ENCODE peak calls at places on chromosome 7, in six cellular contexts. One of them, this sample, is unnamed.
A peak's percentile ranks its signal among the peaks of the same experiment; 100 is the strongest.

GRCh38 chr7:80623465-80624252 is 14.8 kb upstream of the CD36 start:
- DNase-seq in SK-N-SH: no peak
- DNase-seq in GM12878: no peak
- DNase-seq in HCT116: no peak
- DNase-seq in HepG2: peak; percentile 72
- DNase-seq in H1: no peak
- DNase-seq in this sample: no peak

GRCh38 chr7:23418046-23418445 is 52.2 kb downstream of the IGF2BP3 start:
- DNase-seq in SK-N-SH: no peak
- DNase-seq in GM12878: no peak
- DNase-seq in HCT116: no peak
- DNase-seq in HepG2: no peak
- DNase-seq in H1: no peak
- DNase-seq in this sample: no peak

GRCh38 chr7:78953726-78954363 is 499.6 kb downstream of the MAGI2 start:
- DNase-seq in SK-N-SH: no peak
- DNase-seq in GM12878: no peak
- DNase-seq in HCT116: no peak
- DNase-seq in HepG2: no peak
- DNase-seq in H1: no peak
- DNase-seq in this sample: no peak

GRCh38 chr7:12423355-12423994 is 19.8 kb upstream of the VWDE start:
- DNase-seq in SK-N-SH: no peak
- DNase-seq in GM12878: no peak
- DNase-seq in HCT116: no peak
- DNase-seq in HepG2: no peak
- DNase-seq in H1: no peak
- DNase-seq in this sample: no peak

GRCh38 chr7:101933028-101933427 is 115.6 kb downstream of the CUX1 start:
- DNase-seq in SK-N-SH: no peak
- DNase-seq in GM12878: no peak
- DNase-seq in HCT116: no peak
- DNase-seq in HepG2: no peak
- DNase-seq in H1: no peak
- DNase-seq in this sample: no peak

GRCh38 chr7:123537026-123537642 is 2.7 kb upstream of the IQUB start:
- DNase-seq in SK-N-SH: no peak
- DNase-seq in GM12878: no peak
- DNase-seq in HCT116: no peak
- DNase-seq in HepG2: peak; percentile 13
- DNase-seq in H1: no peak
- DNase-seq in this sample: peak; percentile 33

GRCh38 chr7:43943702-43944187 is 17.5 kb downstream of the UBE2D4 start:
- DNase-seq in SK-N-SH: no peak
- DNase-seq in GM12878: no peak
- DNase-seq in HCT116: no peak
- DNase-seq in HepG2: no peak
- DNase-seq in H1: no peak
- DNase-seq in this sample: no peak

GRCh38 chr7:139842414-139843210 is 13.5 kb downstream of the TBXAS1 start:
- DNase-seq in SK-N-SH: no peak
- DNase-seq in GM12878: no peak
- DNase-seq in HCT116: no peak
- DNase-seq in HepG2: no peak
- DNase-seq in H1: no peak
- DNase-seq in this sample: no peak

GRCh38 chr7:3722396-3722846 is 421.4 kb downstream of the SDK1 start:
- DNase-seq in SK-N-SH: peak; percentile 50
- DNase-seq in GM12878: no peak
- DNase-seq in HCT116: peak; percentile 27
- DNase-seq in HepG2: peak; percentile 17
- DNase-seq in H1: peak; percentile 78
- DNase-seq in this sample: no peak

GRCh38 chr7:156028521-156028920 is 216.3 kb upstream of the SHH start:
- DNase-seq in SK-N-SH: no peak
- DNase-seq in GM12878: no peak
- DNase-seq in HCT116: no peak
- DNase-seq in HepG2: no peak
- DNase-seq in H1: no peak
- DNase-seq in this sample: no peak

GRCh38 chr7:82291931-82292330 is 151.6 kb downstream of the CACNA2D1 start:
- DNase-seq in SK-N-SH: no peak
- DNase-seq in GM12878: no peak
- DNase-seq in HCT116: peak; percentile 13
- DNase-seq in HepG2: no peak
- DNase-seq in H1: no peak
- DNase-seq in this sample: no peak

GRCh38 chr7:46525876-46526275 is 604.8 kb upstream of the IGFBP3 start:
- DNase-seq in SK-N-SH: no peak
- DNase-seq in GM12878: no peak
- DNase-seq in HCT116: no peak
- DNase-seq in HepG2: no peak
- DNase-seq in H1: no peak
- DNase-seq in this sample: no peak

GRCh38 chr7:128427289-128427891 is 17.6 kb upstream of the IMPDH1 start:
- DNase-seq in SK-N-SH: peak; percentile 65
- DNase-seq in GM12878: no peak
- DNase-seq in HCT116: peak; percentile 36
- DNase-seq in HepG2: peak; percentile 55
- DNase-seq in H1: no peak
- DNase-seq in this sample: peak; percentile 79

GRCh38 chr7:117227091-117227490 is 95.8 kb downstream of the WNT2 start:
- DNase-seq in SK-N-SH: no peak
- DNase-seq in GM12878: no peak
- DNase-seq in HCT116: no peak
- DNase-seq in HepG2: no peak
- DNase-seq in H1: no peak
- DNase-seq in this sample: no peak

GRCh38 chr7:79979437-79979836 is 155.2 kb upstream of the GNAI1 start:
- DNase-seq in SK-N-SH: no peak
- DNase-seq in GM12878: no peak
- DNase-seq in HCT116: no peak
- DNase-seq in HepG2: no peak
- DNase-seq in H1: no peak
- DNase-seq in this sample: no peak

GRCh38 chr7:50751136-50751535 is 31.6 kb downstream of the GRB10 start:
- DNase-seq in SK-N-SH: no peak
- DNase-seq in GM12878: no peak
- DNase-seq in HCT116: no peak
- DNase-seq in HepG2: no peak
- DNase-seq in H1: no peak
- DNase-seq in this sample: no peak

GRCh38 chr7:157309990-157310668 is 26.7 kb upstream of the DNAJB6 start:
- DNase-seq in SK-N-SH: peak; percentile 42
- DNase-seq in GM12878: no peak
- DNase-seq in HCT116: peak; percentile 80
- DNase-seq in HepG2: peak; percentile 74
- DNase-seq in H1: peak; percentile 94
- DNase-seq in this sample: no peak

GRCh38 chr7:115097175-115097671 is 175.3 kb downstream of the MDFIC start:
- DNase-seq in SK-N-SH: no peak
- DNase-seq in GM12878: no peak
- DNase-seq in HCT116: peak; percentile 32
- DNase-seq in HepG2: peak; percentile 15
- DNase-seq in H1: no peak
- DNase-seq in this sample: no peak

GRCh38 chr7:10706875-10707493 is 266.7 kb upstream of the PHF14 start:
- DNase-seq in SK-N-SH: no peak
- DNase-seq in GM12878: peak; percentile 27
- DNase-seq in HCT116: no peak
- DNase-seq in HepG2: no peak
- DNase-seq in H1: no peak
- DNase-seq in this sample: no peak
- TF ChIP-seq JUND in SK-N-SH: no peak
- TF ChIP-seq JUND in GM12878: peak; percentile 83
- TF ChIP-seq JUND in HCT116: no peak
- TF ChIP-seq JUND in HepG2: no peak
- TF ChIP-seq JUND in H1: no peak
- TF ChIP-seq JUND in this sample: no peak

GRCh38 chr7:585873-586272 is 66.2 kb upstream of the PDGFA start:
- DNase-seq in SK-N-SH: no peak
- DNase-seq in GM12878: no peak
- DNase-seq in HCT116: no peak
- DNase-seq in HepG2: no peak
- DNase-seq in H1: no peak
- DNase-seq in this sample: no peak

GRCh38 chr7:584122-584465 is 64.4 kb upstream of the PDGFA start:
- DNase-seq in SK-N-SH: no peak
- DNase-seq in GM12878: no peak
- DNase-seq in HCT116: no peak
- DNase-seq in HepG2: no peak
- DNase-seq in H1: no peak
- DNase-seq in this sample: no peak

GRCh38 chr7:586494-586893 is 66.8 kb upstream of the PDGFA start:
- DNase-seq in SK-N-SH: no peak
- DNase-seq in GM12878: no peak
- DNase-seq in HCT116: no peak
- DNase-seq in HepG2: no peak
- DNase-seq in H1: no peak
- DNase-seq in this sample: no peak

GRCh38 chr7:584820-585219 is 65.2 kb upstream of the PDGFA start:
- DNase-seq in SK-N-SH: no peak
- DNase-seq in GM12878: no peak
- DNase-seq in HCT116: no peak
- DNase-seq in HepG2: no peak
- DNase-seq in H1: no peak
- DNase-seq in this sample: no peak

GRCh38 chr7:585229-585711 is 65.6 kb upstream of the PDGFA start:
- DNase-seq in SK-N-SH: no peak
- DNase-seq in GM12878: peak; percentile 43
- DNase-seq in HCT116: no peak
- DNase-seq in HepG2: no peak
- DNase-seq in H1: no peak
- DNase-seq in this sample: no peak
- TF ChIP-seq JUND in SK-N-SH: no peak
- TF ChIP-seq JUND in GM12878: no peak
- TF ChIP-seq JUND in HCT116: no peak
- TF ChIP-seq JUND in HepG2: no peak
- TF ChIP-seq JUND in H1: no peak
- TF ChIP-seq JUND in this sample: no peak

GRCh38 chr7:134444961-134445315 is 14.0 kb downstream of the AKR1B1 start:
- DNase-seq in SK-N-SH: no peak
- DNase-seq in GM12878: no peak
- DNase-seq in HCT116: no peak
- DNase-seq in HepG2: no peak
- DNase-seq in H1: no peak
- DNase-seq in this sample: no peak
- TF ChIP-seq JUND in SK-N-SH: no peak
- TF ChIP-seq JUND in GM12878: no peak
- TF ChIP-seq JUND in HCT116: no peak
- TF ChIP-seq JUND in HepG2: no peak
- TF ChIP-seq JUND in H1: no peak
- TF ChIP-seq JUND in this sample: no peak

GRCh38 chr7:100888529-100888987 is 957 bp downstream of the UFSP1 start:
- DNase-seq in SK-N-SH: no peak
- DNase-seq in GM12878: no peak
- DNase-seq in HCT116: no peak
- DNase-seq in HepG2: no peak
- DNase-seq in H1: no peak
- DNase-seq in this sample: no peak

GRCh38 chr7:100887955-100888481 is 1.5 kb downstream of the UFSP1 start:
- DNase-seq in SK-N-SH: peak; percentile 49
- DNase-seq in GM12878: no peak
- DNase-seq in HCT116: no peak
- DNase-seq in HepG2: no peak
- DNase-seq in H1: no peak
- DNase-seq in this sample: no peak

GRCh38 chr7:100890640-100891521 is 1.4 kb upstream of the UFSP1 start:
- DNase-seq in SK-N-SH: no peak
- DNase-seq in GM12878: no peak
- DNase-seq in HCT116: no peak
- DNase-seq in HepG2: no peak
- DNase-seq in H1: no peak
- DNase-seq in this sample: no peak

GRCh38 chr7:100889761-100890639 is 485 bp upstream of the UFSP1 start:
- DNase-seq in SK-N-SH: peak; percentile 100
- DNase-seq in GM12878: peak; percentile 73
- DNase-seq in HCT116: peak; percentile 80
- DNase-seq in HepG2: peak; percentile 84
- DNase-seq in H1: peak; percentile 79
- DNase-seq in this sample: peak; percentile 94

GRCh38 chr7:100888988-100889760 is at the start of gene UFSP1:
- DNase-seq in SK-N-SH: no peak
- DNase-seq in GM12878: no peak
- DNase-seq in HCT116: peak; percentile 21
- DNase-seq in HepG2: no peak
- DNase-seq in H1: no peak
- DNase-seq in this sample: no peak
- TF ChIP-seq JUND in SK-N-SH: no peak
- TF ChIP-seq JUND in GM12878: no peak
- TF ChIP-seq JUND in HCT116: no peak
- TF ChIP-seq JUND in HepG2: no peak
- TF ChIP-seq JUND in H1: no peak
- TF ChIP-seq JUND in this sample: no peak

DNA sequence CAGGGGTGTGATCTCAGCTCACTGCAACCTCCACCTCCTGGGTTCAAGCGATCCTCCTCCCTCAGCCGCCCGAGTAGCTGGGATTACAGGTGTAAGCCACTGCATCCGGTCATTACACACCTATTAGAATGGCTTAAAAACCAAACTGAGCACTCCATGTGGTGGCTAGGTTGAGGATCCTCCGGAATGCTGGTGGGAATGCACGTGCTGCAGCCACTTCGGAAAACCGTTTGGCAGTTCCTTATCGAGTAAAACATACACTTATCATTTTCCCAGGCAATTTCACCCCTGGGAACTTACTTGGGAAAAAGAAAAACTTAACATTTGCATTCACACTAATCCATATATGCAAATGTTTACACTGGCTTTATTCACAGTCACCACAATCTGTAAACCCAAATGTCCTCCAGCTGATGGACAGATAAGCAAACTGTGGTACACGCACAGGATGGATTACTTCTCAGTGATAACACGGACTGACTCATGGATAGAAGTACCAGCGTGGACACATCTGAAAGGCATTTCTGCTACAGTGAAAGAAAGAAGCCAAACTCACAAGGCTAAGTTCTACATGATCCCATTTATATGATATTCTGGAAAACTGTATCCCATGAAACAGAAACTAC is 20.4 kb downstream of the RFC2 start:
- DNase-seq in SK-N-SH: no peak
- DNase-seq in GM12878: no peak
- DNase-seq in HCT116: no peak
- DNase-seq in HepG2: no peak
- DNase-seq in H1: no peak
- DNase-seq in this sample: no peak
- TF ChIP-seq JUND in SK-N-SH: peak; percentile 20
- TF ChIP-seq JUND in GM12878: no peak
- TF ChIP-seq JUND in HCT116: no peak
- TF ChIP-seq JUND in HepG2: no peak
- TF ChIP-seq JUND in H1: no peak
- TF ChIP-seq JUND in this sample: no peak